ENCODE peak calls at places on chromosomes 16 and 17, in five cellular contexts. K is SK-N-SH, X is PC-9, O is MM.1S, Z is OCI-LY7. S is an unnamed sample.

GRCh38 chr17:10151667-10152496 is 46.5 kb downstream of the GAS7 start:
- DNase-seq in K (no peak), X (no peak), O (no peak), Z (no peak), S (peak; percentile 59)

GRCh38 chr17:15171433-15172047 is 93.6 kb downstream of the PMP22 start:
- DNase-seq in K (peak; percentile 72), X (peak; percentile 42), O (no peak), Z (peak; percentile 56), S (peak; percentile 78)

GRCh38 chr17:73785466-73785865 is 141.2 kb upstream of the SDK2 start:
- DNase-seq in K (no peak), X (no peak), O (no peak), Z (no peak), S (no peak)

GRCh38 chr17:81287741-81288430 is 7.2 kb downstream of the SLC38A10 start:
- DNase-seq in K (no peak), X (no peak), O (no peak), Z (no peak), S (no peak)

GRCh38 chr17:37527249-37527851 is 37.7 kb downstream of the DUSP14 start:
- DNase-seq in K (peak; percentile 53), X (peak; percentile 12), O (peak; percentile 63), Z (peak; percentile 72), S (peak; percentile 87)

GRCh38 chr16:3282103-3282746 is 1.1 kb upstream of the ZNF263 start:
- DNase-seq in K (peak; percentile 88), X (no peak), O (no peak), Z (no peak), S (no peak)

GRCh38 chr17:69732272-69732671 is 317.8 kb downstream of the MAP2K6 start:
- DNase-seq in K (no peak), X (no peak), O (no peak), Z (no peak), S (no peak)

GRCh38 chr16:3665508-3665907 is 11.0 kb downstream of the DNASE1 start:
- DNase-seq in K (no peak), X (no peak), O (no peak), Z (peak; percentile 57), S (no peak)

GRCh38 chr17:29593546-29594440 is 861 bp downstream of the ANKRD13B start:
- DNase-seq in K (no peak), X (peak; percentile 43), O (peak; percentile 40), Z (peak; percentile 56), S (peak; percentile 78)

GRCh38 chr17:2445638-2446037 is 44.8 kb upstream of the MNT start:
- DNase-seq in K (no peak), X (no peak), O (no peak), Z (no peak), S (no peak)
- H3K9me2 ChIP-seq in K (no peaks in the 10 kb centered on the region), X (peaks cover 3% of the 10 kb centered on the region), O (no peaks in the 10 kb centered on the region), Z (no peaks in the 10 kb centered on the region), S (no peaks in the 10 kb centered on the region)

GRCh38 chr17:55751720-55752250 is 934 bp downstream of the PCTP start:
- DNase-seq in K (no peak), X (no peak), O (no peak), Z (no peak), S (no peak)
- H3K27ac ChIP-seq in K (peak overlapping the region; percentile 74), X (peak overlapping the region; percentile 44), O (no peak overlapping the region), Z (no peak overlapping the region), S (no peak overlapping the region)

GRCh38 chr17:49738456-49739163 is 25.3 kb downstream of the FAM117A start:
- DNase-seq in K (no peak), X (no peak), O (no peak), Z (no peak), S (no peak)
- H3K4me1 ChIP-seq in K (peaks cover 5% of the 10 kb centered on the region), X (peaks cover 10% of the 10 kb centered on the region), O (peaks cover 41% of the 10 kb centered on the region), Z (peaks cover 66% of the 10 kb centered on the region), S (no peaks in the 10 kb centered on the region)

DNA sequence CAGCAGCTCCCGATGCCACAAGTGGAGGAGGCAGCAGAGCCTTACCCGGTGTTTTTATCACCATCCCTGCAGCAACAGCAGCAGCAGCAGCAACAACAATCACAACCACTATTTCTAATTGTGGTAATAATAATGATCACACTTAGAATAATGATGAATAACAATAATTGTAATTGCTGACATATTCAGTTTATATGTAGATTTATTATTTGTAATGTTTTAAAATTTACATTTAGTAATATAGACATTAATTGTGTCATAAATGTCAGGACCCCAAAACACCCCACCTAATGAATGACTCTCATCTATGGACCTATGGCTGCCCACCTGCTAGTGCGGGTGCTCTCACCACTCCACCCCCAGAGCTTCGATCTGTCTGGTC is 170.0 kb downstream of the AHSP start:
- DNase-seq in K (no peak), X (no peak), O (no peak), Z (no peak), S (no peak)
- H3K9me2 ChIP-seq in K (no peaks in the 10 kb centered on the region), X (no peaks in the 10 kb centered on the region), O (no peaks in the 10 kb centered on the region), Z (no peaks in the 10 kb centered on the region), S (no peaks in the 10 kb centered on the region)

GRCh38 chr17:3761918-3762380 is 38.2 kb downstream of the HASPIN start:
- DNase-seq in K (no peak), X (no peak), O (no peak), Z (no peak), S (no peak)

GRCh38 chr17:3765981-3766380 is 35.0 kb downstream of the ITGAE start:
- DNase-seq in K (no peak), X (no peak), O (no peak), Z (no peak), S (no peak)

GRCh38 chr17:3761061-3761917 is 37.6 kb downstream of the HASPIN start:
- DNase-seq in K (no peak), X (no peak), O (no peak), Z (no peak), S (no peak)

GRCh38 chr17:3762922-3763776 is 37.8 kb downstream of the ITGAE start:
- DNase-seq in K (no peak), X (no peak), O (no peak), Z (no peak), S (no peak)

DNA sequence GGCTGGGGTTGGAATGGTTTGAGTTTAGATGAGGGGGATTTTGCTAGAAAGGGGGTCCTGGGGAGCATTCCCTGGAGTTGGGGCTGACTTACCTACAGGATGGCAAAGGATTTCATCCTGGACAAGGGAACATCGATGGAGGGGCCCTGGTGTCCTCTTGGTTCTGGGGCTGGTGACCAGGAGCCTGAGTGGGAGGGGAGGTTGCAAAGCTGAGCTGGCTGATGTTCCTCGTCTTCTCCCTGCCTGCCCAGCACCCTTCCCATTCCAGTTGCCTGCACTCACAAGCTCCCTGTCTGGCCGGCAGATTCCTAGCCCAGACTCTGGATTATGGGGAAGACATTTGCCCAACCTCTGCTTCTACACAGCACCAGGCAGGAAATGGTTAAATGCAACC is 37.2 kb downstream of the ITGAE start:
- DNase-seq in K (no peak), X (no peak), O (no peak), Z (no peak), S (no peak)
- H3K27ac ChIP-seq in K (no peak overlapping the region), X (no peak overlapping the region), O (no peak overlapping the region), Z (no peak overlapping the region), S (no peak overlapping the region)

GRCh38 chr17:63768433-63768832 is 5.0 kb downstream of the CCDC47 start:
- DNase-seq in K (no peak), X (no peak), O (no peak), Z (no peak), S (no peak)

GRCh38 chr17:63760771-63761539 is 12.4 kb downstream of the CCDC47 start:
- DNase-seq in K (no peak), X (no peak), O (no peak), Z (no peak), S (no peak)

GRCh38 chr17:63762106-63763078 is 11.0 kb downstream of the CCDC47 start:
- DNase-seq in K (no peak), X (no peak), O (no peak), Z (no peak), S (no peak)

DNA sequence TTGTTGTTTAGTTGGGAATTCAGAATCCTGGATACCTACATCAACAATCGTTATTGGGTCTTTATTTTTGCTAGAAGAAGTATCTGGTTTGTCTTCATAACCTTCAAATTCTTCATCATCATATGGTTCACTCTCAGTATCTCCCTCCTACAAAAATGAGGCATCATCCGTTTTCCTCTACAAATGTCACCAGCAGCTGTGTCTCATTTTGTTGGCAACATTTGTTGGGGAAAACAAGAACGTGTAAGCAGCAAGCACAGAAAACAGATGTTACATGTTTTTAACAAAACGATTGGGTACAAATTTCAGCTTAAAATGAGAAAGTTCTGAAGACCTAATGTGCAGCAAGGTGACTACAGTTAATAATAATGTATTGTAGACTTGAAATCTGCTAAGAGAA is 8.7 kb downstream of the CCDC47 start:
- DNase-seq in K (no peak), X (no peak), O (no peak), Z (no peak), S (no peak)
- H3K4me1 ChIP-seq in K (no peaks in the 10 kb centered on the region), X (peaks cover 2% of the 10 kb centered on the region), O (no peaks in the 10 kb centered on the region), Z (no peaks in the 10 kb centered on the region), S (no peaks in the 10 kb centered on the region)

DNA sequence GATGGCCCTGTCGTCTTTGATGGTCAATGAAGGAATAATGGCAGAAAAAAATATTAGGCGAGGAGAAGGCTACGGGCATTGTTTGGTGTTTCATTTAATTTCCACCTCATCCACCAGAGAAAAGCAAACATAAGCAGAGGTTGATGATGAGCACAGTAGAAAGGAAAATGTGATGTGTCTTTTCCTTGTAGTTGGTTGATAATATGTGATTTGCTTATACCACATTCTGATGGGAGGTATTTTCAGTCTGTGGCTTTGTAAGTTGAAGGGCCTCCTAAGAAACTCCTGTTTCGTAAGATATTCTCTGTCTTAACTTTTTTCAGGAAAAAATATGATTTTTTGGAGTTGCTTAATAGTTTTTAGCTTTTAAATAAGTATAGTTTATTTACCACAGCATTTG is 215.7 kb downstream of the PRKCA start:
- DNase-seq in K (no peak), X (no peak), O (no peak), Z (no peak), S (no peak)
- H3K9me2 ChIP-seq in K (no peaks in the 10 kb centered on the region), X (no peaks in the 10 kb centered on the region), O (no peaks in the 10 kb centered on the region), Z (no peaks in the 10 kb centered on the region), S (no peaks in the 10 kb centered on the region)

DNA sequence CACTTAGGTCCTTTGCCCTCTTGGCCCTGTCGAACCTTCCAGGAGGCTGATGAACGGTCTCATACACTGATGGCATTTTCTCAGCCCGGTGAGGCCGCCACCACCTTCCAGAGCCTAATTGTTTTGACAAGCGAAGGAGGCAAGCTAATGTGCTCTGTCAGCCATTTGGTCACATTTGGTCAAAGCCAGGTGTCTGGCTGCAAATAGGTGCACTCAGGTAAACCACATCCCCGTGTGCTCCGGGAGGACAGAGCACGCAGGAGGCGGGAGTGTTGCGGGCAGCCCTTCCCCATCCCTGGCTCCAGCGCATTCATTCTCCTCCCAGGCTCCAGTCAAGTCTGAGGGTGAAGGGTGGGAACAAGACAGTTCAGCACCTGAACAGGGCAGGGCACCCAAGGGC is 240.1 kb downstream of the MSI2 start:
- DNase-seq in K (no peak), X (no peak), O (no peak), Z (no peak), S (no peak)
- H3K27ac ChIP-seq in K (no peak overlapping the region), X (no peak overlapping the region), O (no peak overlapping the region), Z (no peak overlapping the region), S (no peak overlapping the region)